ENCODE peak calls at places on chromosome 6, in eight cellular contexts. One of them, this sample, is unnamed.

GRCh38 chr6:45952546-45952945 is 63.1 kb downstream of the CLIC5 start:
- DNase-seq in esophagus muscularis mucosa: no peak
- DNase-seq in SK-N-SH: no peak
- DNase-seq in transverse colon: no peak
- DNase-seq in K562: no peak
- DNase-seq in sigmoid colon: no peak
- DNase-seq in stomach: no peak
- DNase-seq in HepG2: no peak
- DNase-seq in this sample: no peak

GRCh38 chr6:37222125-37222967 is 35.2 kb upstream of the TBC1D22B start:
- DNase-seq in sigmoid colon: peak; percentile 81
- DNase-seq in transverse colon: peak; percentile 81
- DNase-seq in HepG2: peak; percentile 91
- DNase-seq in esophagus muscularis mucosa: no peak
- DNase-seq in SK-N-SH: peak; percentile 90
- DNase-seq in stomach: peak; percentile 88
- DNase-seq in K562: peak; percentile 94
- DNase-seq in this sample: peak; percentile 86

GRCh38 chr6:149289192-149289741 is 28.2 kb upstream of the TAB2 start:
- DNase-seq in K562: no peak
- DNase-seq in esophagus muscularis mucosa: no peak
- DNase-seq in SK-N-SH: no peak
- DNase-seq in stomach: no peak
- DNase-seq in transverse colon: no peak
- DNase-seq in HepG2: peak; percentile 18
- DNase-seq in sigmoid colon: no peak
- DNase-seq in this sample: no peak

GRCh38 chr6:143276436-143276835 is 174.1 kb downstream of the ADAT2 start:
- DNase-seq in transverse colon: no peak
- DNase-seq in stomach: no peak
- DNase-seq in SK-N-SH: no peak
- DNase-seq in K562: no peak
- DNase-seq in esophagus muscularis mucosa: no peak
- DNase-seq in HepG2: no peak
- DNase-seq in sigmoid colon: no peak
- DNase-seq in this sample: no peak

GRCh38 chr6:134424795-134425163 is 106.9 kb upstream of the SGK1 start:
- DNase-seq in stomach: no peak
- DNase-seq in esophagus muscularis mucosa: no peak
- DNase-seq in HepG2: no peak
- DNase-seq in SK-N-SH: no peak
- DNase-seq in transverse colon: no peak
- DNase-seq in sigmoid colon: no peak
- DNase-seq in K562: no peak
- DNase-seq in this sample: no peak

GRCh38 chr6:44674226-44675155 is 287.0 kb downstream of the CDC5L start:
- DNase-seq in K562: no peak
- DNase-seq in stomach: no peak
- DNase-seq in SK-N-SH: no peak
- DNase-seq in transverse colon: no peak
- DNase-seq in HepG2: no peak
- DNase-seq in sigmoid colon: no peak
- DNase-seq in esophagus muscularis mucosa: no peak
- DNase-seq in this sample: no peak

GRCh38 chr6:30570760-30571084 is 520 bp upstream of the ABCF1 start:
- DNase-seq in K562: peak; percentile 46
- DNase-seq in HepG2: no peak
- DNase-seq in sigmoid colon: no peak
- DNase-seq in SK-N-SH: peak; percentile 20
- DNase-seq in stomach: no peak
- DNase-seq in transverse colon: no peak
- DNase-seq in esophagus muscularis mucosa: no peak
- DNase-seq in this sample: no peak

GRCh38 chr6:41538556-41539182 is 7.5 kb upstream of the FOXP4 start:
- DNase-seq in HepG2: no peak
- DNase-seq in stomach: no peak
- DNase-seq in K562: no peak
- DNase-seq in sigmoid colon: no peak
- DNase-seq in transverse colon: no peak
- DNase-seq in SK-N-SH: no peak
- DNase-seq in esophagus muscularis mucosa: no peak
- DNase-seq in this sample: no peak

GRCh38 chr6:76861403-76861802 is 601.9 kb downstream of the HTR1B start:
- DNase-seq in stomach: peak; percentile 41
- DNase-seq in esophagus muscularis mucosa: no peak
- DNase-seq in K562: no peak
- DNase-seq in sigmoid colon: no peak
- DNase-seq in transverse colon: no peak
- DNase-seq in HepG2: peak; percentile 21
- DNase-seq in SK-N-SH: peak; percentile 16
- DNase-seq in this sample: no peak

GRCh38 chr6:153727910-153728309 is 311.1 kb upstream of the OPRM1 start:
- DNase-seq in sigmoid colon: no peak
- DNase-seq in SK-N-SH: no peak
- DNase-seq in esophagus muscularis mucosa: no peak
- DNase-seq in stomach: no peak
- DNase-seq in HepG2: no peak
- DNase-seq in K562: no peak
- DNase-seq in transverse colon: no peak
- DNase-seq in this sample: no peak

GRCh38 chr6:33175436-33176069 is 16.7 kb downstream of the COL11A2 start:
- DNase-seq in sigmoid colon: no peak
- DNase-seq in transverse colon: no peak
- DNase-seq in stomach: no peak
- DNase-seq in esophagus muscularis mucosa: no peak
- DNase-seq in SK-N-SH: no peak
- DNase-seq in HepG2: peak; percentile 22
- DNase-seq in K562: no peak
- DNase-seq in this sample: no peak

GRCh38 chr6:44464527-44465310 is 77.2 kb downstream of the CDC5L start:
- DNase-seq in SK-N-SH: no peak
- DNase-seq in stomach: no peak
- DNase-seq in K562: no peak
- DNase-seq in HepG2: peak; percentile 51
- DNase-seq in sigmoid colon: no peak
- DNase-seq in transverse colon: no peak
- DNase-seq in esophagus muscularis mucosa: peak; percentile 72
- DNase-seq in this sample: no peak

GRCh38 chr6:31359556-31359955 is 2.6 kb upstream of the HLA-B start:
- DNase-seq in esophagus muscularis mucosa: peak; percentile 21
- DNase-seq in K562: no peak
- DNase-seq in stomach: no peak
- DNase-seq in HepG2: no peak
- DNase-seq in transverse colon: no peak
- DNase-seq in SK-N-SH: no peak
- DNase-seq in sigmoid colon: no peak
- DNase-seq in this sample: no peak

GRCh38 chr6:37741757-37742400 is 44.2 kb upstream of the MDGA1 start:
- DNase-seq in esophagus muscularis mucosa: no peak
- DNase-seq in K562: peak; percentile 65
- DNase-seq in stomach: peak; percentile 89
- DNase-seq in sigmoid colon: no peak
- DNase-seq in transverse colon: peak; percentile 31
- DNase-seq in HepG2: peak; percentile 30
- DNase-seq in SK-N-SH: peak; percentile 50
- DNase-seq in this sample: no peak

GRCh38 chr6:131101911-131102680 is 33.2 kb upstream of the AKAP7 start:
- DNase-seq in HepG2: no peak
- DNase-seq in SK-N-SH: no peak
- DNase-seq in stomach: no peak
- DNase-seq in sigmoid colon: no peak
- DNase-seq in K562: no peak
- DNase-seq in transverse colon: no peak
- DNase-seq in esophagus muscularis mucosa: no peak
- DNase-seq in this sample: no peak

GRCh38 chr6:7283676-7284075 is 29.3 kb downstream of the SSR1 start:
- DNase-seq in K562: no peak
- DNase-seq in stomach: no peak
- DNase-seq in transverse colon: no peak
- DNase-seq in SK-N-SH: no peak
- DNase-seq in HepG2: no peak
- DNase-seq in sigmoid colon: no peak
- DNase-seq in esophagus muscularis mucosa: no peak
- DNase-seq in this sample: no peak
- TF ChIP-seq POLR2AphosphoS5 in K562: no peak
- TF ChIP-seq POLR2AphosphoS5 in stomach: no peak
- TF ChIP-seq POLR2AphosphoS5 in transverse colon: no peak
- TF ChIP-seq POLR2AphosphoS5 in SK-N-SH: no peak
- TF ChIP-seq POLR2AphosphoS5 in HepG2: no peak
- TF ChIP-seq POLR2AphosphoS5 in sigmoid colon: no peak
- TF ChIP-seq POLR2AphosphoS5 in esophagus muscularis mucosa: no peak
- TF ChIP-seq POLR2AphosphoS5 in this sample: no peak

GRCh38 chr6:137707038-137707589 is 159.9 kb upstream of the TNFAIP3 start:
- DNase-seq in sigmoid colon: no peak
- DNase-seq in stomach: no peak
- DNase-seq in esophagus muscularis mucosa: no peak
- DNase-seq in HepG2: no peak
- DNase-seq in K562: no peak
- DNase-seq in SK-N-SH: no peak
- DNase-seq in transverse colon: no peak
- DNase-seq in this sample: no peak

GRCh38 chr6:137708481-137708880 is 158.6 kb upstream of the TNFAIP3 start:
- DNase-seq in sigmoid colon: no peak
- DNase-seq in stomach: no peak
- DNase-seq in HepG2: no peak
- DNase-seq in esophagus muscularis mucosa: no peak
- DNase-seq in SK-N-SH: no peak
- DNase-seq in K562: no peak
- DNase-seq in transverse colon: no peak
- DNase-seq in this sample: no peak

GRCh38 chr6:137709424-137710281 is 157.4 kb upstream of the TNFAIP3 start:
- DNase-seq in transverse colon: no peak
- DNase-seq in esophagus muscularis mucosa: no peak
- DNase-seq in stomach: no peak
- DNase-seq in K562: no peak
- DNase-seq in HepG2: no peak
- DNase-seq in SK-N-SH: no peak
- DNase-seq in sigmoid colon: no peak
- DNase-seq in this sample: no peak

GRCh38 chr6:137706065-137706422 is 161.0 kb upstream of the TNFAIP3 start:
- DNase-seq in stomach: no peak
- DNase-seq in K562: no peak
- DNase-seq in transverse colon: no peak
- DNase-seq in HepG2: no peak
- DNase-seq in esophagus muscularis mucosa: no peak
- DNase-seq in sigmoid colon: no peak
- DNase-seq in SK-N-SH: no peak
- DNase-seq in this sample: no peak

GRCh38 chr6:137707590-137708360 is 159.3 kb upstream of the TNFAIP3 start:
- DNase-seq in transverse colon: peak; percentile 81
- DNase-seq in SK-N-SH: peak; percentile 45
- DNase-seq in sigmoid colon: peak; percentile 85
- DNase-seq in stomach: peak; percentile 63
- DNase-seq in K562: peak; percentile 44
- DNase-seq in esophagus muscularis mucosa: no peak
- DNase-seq in HepG2: peak; percentile 99
- DNase-seq in this sample: no peak
- TF ChIP-seq CTCF in transverse colon: peak; percentile 76
- TF ChIP-seq CTCF in SK-N-SH: peak; percentile 76
- TF ChIP-seq CTCF in sigmoid colon: peak; percentile 44
- TF ChIP-seq CTCF in stomach: peak; percentile 80
- TF ChIP-seq CTCF in K562: peak; percentile 83
- TF ChIP-seq CTCF in esophagus muscularis mucosa: peak; percentile 79
- TF ChIP-seq CTCF in HepG2: peak; percentile 91
- TF ChIP-seq CTCF in this sample: peak; percentile 66

GRCh38 chr6:169450097-169450496 is 196.5 kb upstream of the THBS2 start:
- DNase-seq in K562: no peak
- DNase-seq in SK-N-SH: no peak
- DNase-seq in HepG2: no peak
- DNase-seq in sigmoid colon: no peak
- DNase-seq in transverse colon: no peak
- DNase-seq in esophagus muscularis mucosa: no peak
- DNase-seq in stomach: no peak
- DNase-seq in this sample: no peak

GRCh38 chr6:169452869-169453186 is 199.2 kb upstream of the THBS2 start:
- DNase-seq in SK-N-SH: no peak
- DNase-seq in transverse colon: no peak
- DNase-seq in K562: no peak
- DNase-seq in sigmoid colon: no peak
- DNase-seq in stomach: no peak
- DNase-seq in esophagus muscularis mucosa: no peak
- DNase-seq in HepG2: no peak
- DNase-seq in this sample: no peak

GRCh38 chr6:169453221-169453620 is 199.6 kb upstream of the THBS2 start:
- DNase-seq in sigmoid colon: no peak
- DNase-seq in transverse colon: no peak
- DNase-seq in SK-N-SH: no peak
- DNase-seq in stomach: no peak
- DNase-seq in esophagus muscularis mucosa: no peak
- DNase-seq in HepG2: no peak
- DNase-seq in K562: no peak
- DNase-seq in this sample: no peak

GRCh38 chr6:169452117-169452868 is 198.6 kb upstream of the THBS2 start:
- DNase-seq in HepG2: no peak
- DNase-seq in K562: peak; percentile 71
- DNase-seq in SK-N-SH: peak; percentile 57
- DNase-seq in stomach: peak; percentile 79
- DNase-seq in sigmoid colon: peak; percentile 94
- DNase-seq in esophagus muscularis mucosa: no peak
- DNase-seq in transverse colon: peak; percentile 58
- DNase-seq in this sample: peak; percentile 89

DNA sequence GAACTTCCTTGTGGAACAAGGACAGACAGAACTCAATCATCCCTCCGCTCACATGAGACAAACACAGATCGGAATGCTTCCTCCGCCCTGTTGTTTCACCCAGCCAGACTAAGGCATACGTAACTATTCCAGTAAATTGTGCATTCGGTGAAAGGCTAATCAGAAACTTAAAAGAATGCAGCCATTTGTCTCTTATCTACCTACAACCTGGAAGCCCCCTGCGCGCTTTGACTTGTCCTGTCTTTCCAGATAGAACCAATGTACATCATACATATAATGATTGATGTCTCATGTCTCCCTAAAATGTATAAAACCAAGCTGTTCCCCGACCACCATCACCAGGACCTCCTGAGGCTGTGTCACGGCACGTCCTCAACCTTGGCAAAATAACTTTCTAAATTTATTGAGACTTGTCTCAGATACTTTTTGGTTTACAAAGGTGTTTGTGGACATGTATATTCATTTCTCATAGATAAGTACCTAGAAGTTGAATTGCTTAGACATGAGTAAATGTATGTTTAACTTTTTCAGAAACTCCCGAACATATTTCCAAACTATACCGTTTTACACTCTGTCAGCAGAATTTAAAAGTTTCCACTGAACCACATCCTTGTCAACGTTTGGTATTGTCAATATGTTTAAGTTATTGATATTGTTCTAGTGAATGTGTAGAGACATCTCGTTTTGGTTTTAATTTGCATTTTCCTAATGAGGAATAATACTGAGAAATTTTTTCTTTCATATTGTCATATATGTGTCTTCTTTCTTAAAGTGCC is 197.6 kb upstream of the THBS2 start:
- DNase-seq in esophagus muscularis mucosa: no peak
- DNase-seq in sigmoid colon: no peak
- DNase-seq in transverse colon: no peak
- DNase-seq in K562: no peak
- DNase-seq in HepG2: no peak
- DNase-seq in SK-N-SH: no peak
- DNase-seq in stomach: no peak
- DNase-seq in this sample: no peak
- TF ChIP-seq EP300 in esophagus muscularis mucosa: no peak
- TF ChIP-seq EP300 in sigmoid colon: no peak
- TF ChIP-seq EP300 in transverse colon: no peak
- TF ChIP-seq EP300 in K562: no peak
- TF ChIP-seq EP300 in HepG2: no peak
- TF ChIP-seq EP300 in SK-N-SH: no peak
- TF ChIP-seq EP300 in stomach: no peak
- TF ChIP-seq EP300 in this sample: no peak

GRCh38 chr6:14910692-14911547 is 334.9 kb upstream of the JARID2 start:
- DNase-seq in esophagus muscularis mucosa: no peak
- DNase-seq in SK-N-SH: no peak
- DNase-seq in stomach: peak; percentile 38
- DNase-seq in HepG2: no peak
- DNase-seq in K562: no peak
- DNase-seq in transverse colon: peak; percentile 39
- DNase-seq in sigmoid colon: peak; percentile 75
- DNase-seq in this sample: no peak
- TF ChIP-seq POLR2AphosphoS5 in esophagus muscularis mucosa: no peak
- TF ChIP-seq POLR2AphosphoS5 in SK-N-SH: no peak
- TF ChIP-seq POLR2AphosphoS5 in stomach: no peak
- TF ChIP-seq POLR2AphosphoS5 in HepG2: no peak
- TF ChIP-seq POLR2AphosphoS5 in K562: no peak
- TF ChIP-seq POLR2AphosphoS5 in transverse colon: no peak
- TF ChIP-seq POLR2AphosphoS5 in sigmoid colon: peak; percentile 48
- TF ChIP-seq POLR2AphosphoS5 in this sample: no peak